ENCODE peak calls at places on chromosomes 3 and 15, in five cellular contexts. H, S, R, Z and N are unnamed samples.

GRCh38 chr15:49370782-49371181 is 52.3 kb upstream of the FGF7 start:
- DNase-seq in H (no peak), S (no peak), R (peak), Z (no peak), N (no peak)

GRCh38 chr3:184377374-184377773 is 633 bp downstream of the THPO start:
- DNase-seq in H (no peak), S (no peak), R (no peak), Z (no peak), N (no peak)

GRCh38 chr15:47300035-47300434 is 417.3 kb upstream of the SEMA6D start:
- DNase-seq in H (no peak), S (no peak), R (no peak), Z (no peak), N (no peak)

GRCh38 chr15:88603885-88604284 is 17.3 kb upstream of the AEN start:
- DNase-seq in H (no peak), S (no peak), R (no peak), Z (no peak), N (no peak)

GRCh38 chr15:35953424-35953823 is 407.5 kb upstream of the DPH6 start:
- DNase-seq in H (no peak), S (no peak), R (no peak), Z (no peak), N (no peak)

GRCh38 chr3:30641612-30642251 is 35.3 kb downstream of the TGFBR2 start:
- DNase-seq in H (no peak), S (no peak), R (no peak), Z (no peak), N (no peak)

GRCh38 chr3:51382947-51383578 is 2.0 kb upstream of the MANF start:
- DNase-seq in H (no peak), S (no peak), R (no peak), Z (no peak), N (no peak)

GRCh38 chr3:43478380-43478779 is 143.4 kb downstream of the ANO10 start:
- DNase-seq in H (no peak), S (no peak), R (no peak), Z (no peak), N (no peak)

GRCh38 chr15:85284497-85284896 is 95.9 kb upstream of the AKAP13 start:
- DNase-seq in H (no peak), S (no peak), R (no peak), Z (no peak), N (no peak)

GRCh38 chr3:12541625-12542024 is 3.7 kb downstream of the MKRN2OS start:
- DNase-seq in H (no peak), S (no peak), R (no peak), Z (no peak), N (no peak)

GRCh38 chr3:110806924-110807323 is 264.7 kb upstream of the NECTIN3 start:
- DNase-seq in H (no peak), S (no peak), R (peak), Z (no peak), N (no peak)